ENCODE peak calls at places on chromosomes 16 and 17, in ten cellular contexts. E is GM10248, Y is cardiac fibroblast, B is endodermal cell, M is dorsolateral prefrontal cortex, N is B cell, X is GM13976, Q is uterus, G is spleen, F is tibial artery. U is an unnamed sample.

GRCh38 chr17:1484586-1485310 is 7.7 kb downstream of the MYO1C start:
- DNase-seq in X (peak), Y (peak), N (peak), Q (peak), B (peak), F (peak), E (peak), G (peak), M (no peak), U (peak)

GRCh38 chr16:8996891-8997290 is 33.2 kb upstream of the USP7 start:
- DNase-seq in E (no peak), B (peak), F (no peak), N (no peak), G (no peak), X (no peak), Y (no peak), Q (no peak), M (no peak), U (no peak)

GRCh38 chr16:19127674-19128131 is 13.9 kb downstream of the ITPRIPL2 start:
- DNase-seq in Y (no peak), M (no peak), G (no peak), X (no peak), Q (no peak), N (no peak), E (no peak), B (no peak), F (no peak), U (no peak)

GRCh38 chr16:89155851-89156739 is 15.5 kb upstream of the CDH15 start:
- DNase-seq in X (no peak), M (no peak), Y (no peak), B (no peak), F (no peak), E (no peak), N (no peak), G (no peak), Q (no peak), U (no peak)

GRCh38 chr17:67824735-67825626 is at the start of gene BPTF:
- DNase-seq in X (peak), Q (peak), N (peak), B (peak), Y (peak), E (peak), M (peak), F (peak), G (peak), U (peak)

GRCh38 chr17:78289802-78290363 is 58.5 kb downstream of the TMEM235 start:
- DNase-seq in N (peak), X (peak), M (peak), Q (peak), G (peak), Y (peak), B (peak), E (peak), F (peak), U (no peak)

GRCh38 chr16:71552698-71553503 is 24.0 kb downstream of the TAT start:
- DNase-seq in F (no peak), Y (no peak), B (peak), G (no peak), N (no peak), Q (no peak), M (no peak), X (no peak), E (no peak), U (no peak)

GRCh38 chr17:49501496-49501895 is 6.4 kb downstream of the NGFR start:
- DNase-seq in G (no peak), M (no peak), N (no peak), Y (no peak), Q (no peak), X (no peak), B (no peak), E (no peak), F (no peak), U (no peak)

GRCh38 chr17:58643147-58643546 is 48.7 kb downstream of the TEX14 start:
- DNase-seq in B (no peak), Y (peak), F (no peak), M (no peak), X (no peak), E (no peak), N (no peak), Q (no peak), G (no peak), U (no peak)

GRCh38 chr17:41580651-41581365 is 5.9 kb downstream of the KRT14 start:
- DNase-seq in Y (no peak), E (no peak), M (no peak), N (no peak), F (no peak), Q (no peak), X (no peak), G (no peak), B (no peak), U (no peak)

GRCh38 chr17:41583137-41584127 is 3.3 kb downstream of the KRT14 start:
- DNase-seq in F (no peak), X (no peak), M (no peak), B (no peak), N (no peak), Q (no peak), Y (no peak), G (no peak), E (no peak), U (no peak)

GRCh38 chr17:41579484-41580243 is 7.0 kb downstream of the KRT14 start:
- DNase-seq in E (peak), Y (peak), B (peak), X (peak), G (peak), N (peak), M (peak), F (peak), Q (peak), U (no peak)

GRCh38 chr17:41580244-41580575 is 6.5 kb downstream of the KRT14 start:
- DNase-seq in G (no peak), E (no peak), Q (no peak), F (no peak), Y (no peak), M (no peak), N (no peak), X (no peak), B (no peak), U (no peak)

DNA sequence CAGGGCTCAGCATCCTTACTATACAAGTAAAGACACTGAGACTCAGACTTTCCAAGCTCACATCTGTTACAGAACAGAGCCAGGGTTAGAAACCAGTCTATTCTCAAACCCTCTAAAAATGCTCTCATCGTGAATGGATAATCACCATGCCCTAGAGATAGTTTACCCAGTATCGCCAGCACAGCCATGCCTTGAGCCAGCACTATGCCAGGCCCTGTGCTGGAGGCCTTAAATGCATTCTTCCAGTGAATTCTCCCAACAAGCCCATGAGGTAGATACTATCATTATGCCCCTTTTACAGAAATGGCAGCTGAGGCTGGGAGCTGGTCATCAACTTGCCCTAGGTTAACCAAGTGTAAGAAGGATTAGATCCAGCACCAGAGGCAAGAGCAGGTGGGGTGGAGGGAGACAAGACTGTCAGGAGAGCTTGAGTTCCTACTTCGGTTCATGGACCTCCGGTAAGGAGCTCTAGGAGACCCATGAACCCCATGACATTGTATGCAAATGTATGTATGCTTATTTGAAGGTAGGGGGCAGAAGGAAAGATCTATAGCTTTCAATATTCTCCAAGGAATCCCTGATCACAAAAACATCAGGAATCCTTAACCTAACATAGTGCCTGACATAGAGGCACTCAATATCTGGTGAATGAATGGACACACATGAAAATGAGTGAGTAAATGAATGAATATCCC is 5.2 kb downstream of the KRT14 start:
- DNase-seq in F (no peak), E (no peak), X (no peak), M (no peak), N (no peak), G (no peak), Y (no peak), B (no peak), Q (no peak), U (no peak)
- TF ChIP-seq CTCF in F (no peak), E (no peak), X (no peak), M (no peak), N (no peak), G (no peak), Y (no peak), B (no peak), Q (no peak), U (no peak)

GRCh38 chr16:84340305-84341040 is 27.9 kb upstream of the ATP2C2 start:
- DNase-seq in X (no peak), F (no peak), M (no peak), Y (peak), Q (no peak), G (no peak), E (no peak), N (no peak), B (no peak), U (no peak)
- TF ChIP-seq CTCF in X (no peak), F (no peak), M (no peak), Y (no peak), Q (no peak), G (no peak), E (no peak), N (no peak), B (peak), U (no peak)

DNA sequence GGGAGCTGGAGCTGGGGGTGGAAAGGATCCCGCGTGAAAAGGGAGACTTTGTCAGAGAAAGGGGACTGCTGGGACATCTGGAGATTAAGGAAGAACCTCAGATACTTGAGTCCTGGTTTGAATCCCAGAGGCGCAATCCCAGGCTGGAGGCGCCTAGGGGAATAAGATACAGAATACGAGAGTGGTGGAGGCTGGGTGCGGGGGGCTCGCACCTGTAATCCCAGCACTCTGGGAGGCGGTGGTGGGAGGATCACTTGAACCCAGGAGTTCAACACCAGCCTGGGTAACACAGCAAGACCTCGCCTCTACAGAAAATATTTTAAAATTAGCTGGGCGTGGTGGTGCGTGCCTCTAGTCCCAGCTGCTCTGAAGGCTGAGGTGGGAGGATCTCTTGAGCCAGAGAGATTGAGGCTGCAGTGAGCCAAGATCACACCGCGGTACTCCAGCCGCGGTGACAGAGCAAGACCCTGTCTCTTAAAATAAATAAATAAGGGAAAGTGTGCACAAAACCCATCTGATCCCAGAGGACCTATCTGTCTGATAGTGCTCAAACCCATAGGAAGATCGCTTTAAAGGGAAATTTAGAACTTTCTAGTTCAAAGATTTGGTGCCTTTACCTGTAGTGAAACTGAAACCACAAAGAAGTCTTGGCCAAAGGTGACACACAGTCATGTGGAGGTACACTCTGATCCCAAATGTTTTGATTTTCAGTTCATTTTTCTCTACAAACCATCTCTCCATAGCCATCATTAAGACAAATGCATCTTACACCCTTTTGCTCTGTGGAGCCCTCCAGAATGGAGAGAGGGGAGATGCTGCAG is 625 bp upstream of the SCRN2 start:
- DNase-seq in X (no peak), F (no peak), N (no peak), G (no peak), E (no peak), Q (no peak), B (no peak), Y (no peak), M (no peak), U (no peak)
- TF ChIP-seq CTCF in X (no peak), F (no peak), N (peak), G (no peak), E (no peak), Q (no peak), B (no peak), Y (no peak), M (no peak), U (no peak)

DNA sequence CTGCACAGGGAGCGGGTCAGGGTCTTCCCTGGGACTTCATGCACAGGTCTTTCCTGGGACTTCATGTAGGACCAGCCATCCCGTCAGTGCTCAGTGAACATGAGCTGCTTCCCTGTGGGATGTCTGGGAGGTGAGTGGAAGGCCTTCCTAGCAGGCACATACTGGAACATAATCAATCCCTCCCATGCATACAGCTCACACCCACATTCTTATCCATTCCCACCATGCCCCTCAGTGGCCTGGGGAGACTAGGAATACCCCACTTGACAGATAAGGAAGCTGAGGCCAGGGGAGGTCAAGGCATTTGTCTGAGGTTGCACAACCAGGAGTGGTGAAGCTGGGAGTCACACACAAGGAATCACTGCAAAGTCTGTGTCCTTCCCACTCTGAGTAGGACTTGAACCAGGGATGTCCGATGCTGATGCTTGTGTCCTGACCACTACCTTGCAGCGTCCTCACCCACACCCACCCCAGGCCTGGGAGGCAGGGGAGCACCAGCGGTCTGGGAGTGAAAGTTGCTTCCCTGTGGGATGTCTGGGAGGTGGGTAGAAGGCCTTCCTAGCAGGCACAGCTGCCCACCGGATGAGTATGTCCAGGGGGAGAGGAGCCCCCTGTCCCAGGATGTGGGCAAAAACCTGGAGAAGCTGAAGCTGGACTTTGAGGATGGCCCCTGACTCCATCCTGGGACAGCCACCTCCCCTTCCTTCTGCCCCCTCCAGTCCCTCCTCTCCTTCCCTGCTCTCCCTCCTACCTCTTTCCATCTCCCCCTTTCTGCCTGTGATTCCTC is 1.0 kb upstream of the NLRC5 start:
- DNase-seq in G (no peak), X (no peak), B (no peak), N (no peak), M (no peak), E (no peak), Q (peak), F (no peak), Y (peak), U (no peak)
- TF ChIP-seq CTCF in G (no peak), X (no peak), B (no peak), N (no peak), M (no peak), E (no peak), Q (no peak), F (no peak), Y (no peak), U (no peak)

GRCh38 chr17:46059457-46059856 is 60.4 kb downstream of the STH start:
- DNase-seq in E (no peak), N (no peak), G (no peak), F (no peak), B (no peak), X (no peak), Y (no peak), M (no peak), Q (no peak), U (no peak)

GRCh38 chr17:46060461-46060860 is 61.4 kb downstream of the STH start:
- DNase-seq in F (no peak), Y (no peak), G (no peak), N (no peak), M (no peak), B (no peak), X (no peak), Q (no peak), E (no peak), U (no peak)

GRCh38 chr17:46063239-46063638 is 64.2 kb downstream of the STH start:
- DNase-seq in Y (peak), E (no peak), B (no peak), G (no peak), X (no peak), M (no peak), F (no peak), N (no peak), Q (no peak), U (no peak)

GRCh38 chr17:46064460-46064859 is 65.4 kb downstream of the STH start:
- DNase-seq in Q (no peak), F (no peak), M (no peak), G (no peak), N (no peak), E (no peak), B (no peak), Y (no peak), X (no peak), U (no peak)

DNA sequence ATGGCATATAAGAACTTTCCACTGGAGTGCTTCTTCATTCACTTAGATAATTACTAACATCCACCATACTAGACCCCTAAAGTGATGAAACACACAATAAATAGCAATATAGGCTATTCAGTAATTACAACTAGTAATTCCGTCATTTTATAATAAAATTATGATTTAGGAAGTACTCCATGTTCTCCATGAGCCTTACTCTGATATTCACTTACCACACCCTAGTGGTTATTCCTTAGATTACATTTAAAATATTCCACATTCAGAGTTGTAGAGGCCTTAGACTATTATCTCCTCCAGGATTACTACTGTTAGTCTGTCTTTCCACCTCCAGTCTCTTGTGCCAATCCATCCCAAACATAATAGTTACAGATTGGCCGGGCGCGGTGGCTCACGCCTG is 62.4 kb downstream of the STH start:
- DNase-seq in G (no peak), M (no peak), B (no peak), N (no peak), E (no peak), Y (peak), F (no peak), X (no peak), Q (no peak), U (no peak)
- TF ChIP-seq CTCF in G (peak), M (no peak), B (peak), N (peak), E (no peak), Y (peak), F (peak), X (no peak), Q (no peak), U (peak)

DNA sequence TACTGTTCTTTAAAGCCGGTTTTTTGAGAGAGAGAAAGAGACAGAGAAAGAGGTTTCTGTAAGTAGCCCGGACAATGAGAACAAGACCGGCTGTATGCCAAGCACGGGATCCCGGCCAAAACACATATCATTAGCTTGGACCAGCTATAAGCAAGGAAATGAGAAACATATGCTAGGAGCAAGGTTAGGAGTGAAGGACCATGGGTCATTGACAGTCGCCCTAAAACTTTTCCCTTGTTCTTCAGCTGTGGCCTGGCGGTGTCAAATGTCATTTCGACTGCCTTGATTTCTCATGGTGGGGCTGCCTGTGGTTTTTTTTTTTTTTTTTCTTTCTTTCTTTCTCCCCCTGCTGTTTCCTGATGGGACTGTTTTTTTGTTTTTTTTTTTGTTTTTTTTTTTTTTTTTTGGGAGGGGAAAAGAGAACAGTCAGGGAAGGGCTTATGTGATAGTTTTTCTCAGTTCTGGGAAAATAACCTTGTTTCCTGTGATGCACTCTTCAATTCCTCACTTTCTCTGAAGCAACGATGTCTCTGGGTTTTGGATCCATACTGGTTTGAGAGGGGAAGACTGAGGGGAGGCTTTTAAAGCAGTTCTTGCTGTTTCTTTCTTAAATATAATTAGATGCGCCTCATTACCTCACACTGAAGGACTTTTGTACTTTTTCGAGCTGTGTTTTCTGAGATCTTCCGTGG is 124.8 kb upstream of the ZFHX3 start:
- DNase-seq in F (peak), B (peak), Y (peak), E (no peak), G (no peak), N (no peak), M (peak), Q (peak), X (no peak), U (no peak)
- TF ChIP-seq CTCF in F (no peak), B (peak), Y (peak), E (no peak), G (no peak), N (no peak), M (no peak), Q (no peak), X (no peak), U (peak)

GRCh38 chr17:38535886-38536285 is 69.9 kb downstream of the SRCIN1 start:
- DNase-seq in Y (no peak), G (no peak), X (no peak), Q (no peak), B (no peak), N (no peak), M (no peak), E (no peak), F (no peak), U (no peak)
- TF ChIP-seq CTCF in Y (no peak), G (no peak), X (no peak), Q (no peak), B (no peak), N (no peak), M (no peak), E (no peak), F (no peak), U (no peak)

GRCh38 chr17:31521632-31522283 is 130.3 kb downstream of the RAB11FIP4 start:
- DNase-seq in Y (no peak), Q (no peak), N (no peak), F (no peak), X (no peak), E (no peak), B (no peak), G (peak), M (no peak), U (no peak)
- TF ChIP-seq CTCF in Y (no peak), Q (no peak), N (no peak), F (no peak), X (no peak), E (no peak), B (no peak), G (no peak), M (no peak), U (no peak)